ENCODE peak calls at places on chromosomes 1 and 21, in five cellular contexts. One of them, this sample, is unnamed.

GRCh38 chr1:18602533-18603211 is 28.0 kb upstream of the PAX7 start:
- DNase-seq in neuronal stem cell: no peak
- DNase-seq in SJCRH30: no peak
- DNase-seq in IMR-90: no peak
- DNase-seq in Panc1: no peak
- DNase-seq in this sample: no peak

GRCh38 chr1:160005070-160005469 is 26.7 kb downstream of the PIGM start:
- DNase-seq in neuronal stem cell: no peak
- DNase-seq in SJCRH30: no peak
- DNase-seq in IMR-90: no peak
- DNase-seq in Panc1: no peak
- DNase-seq in this sample: no peak

GRCh38 chr1:5811419-5811818 is 180.8 kb downstream of the NPHP4 start:
- DNase-seq in neuronal stem cell: no peak
- DNase-seq in SJCRH30: peak
- DNase-seq in IMR-90: no peak
- DNase-seq in Panc1: no peak
- DNase-seq in this sample: no peak

GRCh38 chr1:153683853-153684252 is 5.4 kb downstream of the NPR1 start:
- DNase-seq in neuronal stem cell: no peak
- DNase-seq in SJCRH30: no peak
- DNase-seq in IMR-90: peak
- DNase-seq in Panc1: no peak
- DNase-seq in this sample: no peak

GRCh38 chr1:75811211-75811981 is 14.7 kb downstream of the MSH4 start:
- DNase-seq in neuronal stem cell: no peak
- DNase-seq in SJCRH30: no peak
- DNase-seq in IMR-90: peak
- DNase-seq in Panc1: no peak
- DNase-seq in this sample: no peak

GRCh38 chr1:207336559-207337467 is 15.3 kb downstream of the CD55 start:
- DNase-seq in neuronal stem cell: no peak
- DNase-seq in SJCRH30: peak
- DNase-seq in IMR-90: peak
- DNase-seq in Panc1: no peak
- DNase-seq in this sample: peak

GRCh38 chr1:204756349-204756748 is 70.8 kb upstream of the LRRN2 start:
- DNase-seq in neuronal stem cell: no peak
- DNase-seq in SJCRH30: no peak
- DNase-seq in IMR-90: no peak
- DNase-seq in Panc1: no peak
- DNase-seq in this sample: no peak

GRCh38 chr1:54002544-54003248 is 15.3 kb downstream of the LDLRAD1 start:
- DNase-seq in neuronal stem cell: no peak
- DNase-seq in SJCRH30: no peak
- DNase-seq in IMR-90: no peak
- DNase-seq in Panc1: no peak
- DNase-seq in this sample: no peak

GRCh38 chr1:223704921-223705878 is 7.1 kb upstream of the CAPN2 start:
- DNase-seq in neuronal stem cell: no peak
- DNase-seq in SJCRH30: peak
- DNase-seq in IMR-90: peak
- DNase-seq in Panc1: no peak
- DNase-seq in this sample: peak

GRCh38 chr1:212699104-212699838 is 369 bp downstream of the BATF3 start:
- DNase-seq in neuronal stem cell: no peak
- DNase-seq in SJCRH30: peak
- DNase-seq in IMR-90: peak
- DNase-seq in Panc1: no peak
- DNase-seq in this sample: peak

GRCh38 chr1:155555915-155556314 is 6.7 kb downstream of the ASH1L start:
- DNase-seq in neuronal stem cell: no peak
- DNase-seq in SJCRH30: no peak
- DNase-seq in IMR-90: no peak
- DNase-seq in Panc1: no peak
- DNase-seq in this sample: no peak

GRCh38 chr1:117758444-117759316 is 152.8 kb downstream of the TENT5C start:
- DNase-seq in neuronal stem cell: peak
- DNase-seq in SJCRH30: peak
- DNase-seq in IMR-90: peak
- DNase-seq in Panc1: peak
- DNase-seq in this sample: peak

GRCh38 chr1:163406787-163407186 is 85.0 kb downstream of the NUF2 start:
- DNase-seq in neuronal stem cell: no peak
- DNase-seq in SJCRH30: no peak
- DNase-seq in IMR-90: no peak
- DNase-seq in Panc1: no peak
- DNase-seq in this sample: no peak

GRCh38 chr1:19420606-19421005 is 64.7 kb downstream of the CAPZB start:
- DNase-seq in neuronal stem cell: no peak
- DNase-seq in SJCRH30: no peak
- DNase-seq in IMR-90: no peak
- DNase-seq in Panc1: no peak
- DNase-seq in this sample: no peak

GRCh38 chr1:37498872-37499617 is 15.5 kb downstream of the MEAF6 start:
- DNase-seq in neuronal stem cell: no peak
- DNase-seq in SJCRH30: no peak
- DNase-seq in IMR-90: peak
- DNase-seq in Panc1: no peak
- DNase-seq in this sample: peak

GRCh38 chr1:78223417-78224215 is 177.8 kb downstream of the GIPC2 start:
- DNase-seq in neuronal stem cell: no peak
- DNase-seq in SJCRH30: no peak
- DNase-seq in IMR-90: peak
- DNase-seq in Panc1: no peak
- DNase-seq in this sample: peak

GRCh38 chr1:201399352-201400126 is 415 bp upstream of the LAD1 start:
- DNase-seq in neuronal stem cell: no peak
- DNase-seq in SJCRH30: no peak
- DNase-seq in IMR-90: no peak
- DNase-seq in Panc1: no peak
- DNase-seq in this sample: no peak

GRCh38 chr1:91651671-91652071 is 151.0 kb downstream of the CDC7 start:
- DNase-seq in neuronal stem cell: no peak
- DNase-seq in SJCRH30: peak
- DNase-seq in IMR-90: peak
- DNase-seq in Panc1: no peak
- DNase-seq in this sample: peak

GRCh38 chr1:19068639-19069276 is 112.3 kb upstream of the IFFO2 start:
- DNase-seq in neuronal stem cell: no peak
- DNase-seq in SJCRH30: no peak
- DNase-seq in IMR-90: no peak
- DNase-seq in Panc1: no peak
- DNase-seq in this sample: no peak

GRCh38 chr1:20486457-20487235 is 636 bp upstream of the CAMK2N1 start:
- DNase-seq in neuronal stem cell: peak
- DNase-seq in SJCRH30: peak
- DNase-seq in IMR-90: peak
- DNase-seq in Panc1: no peak
- DNase-seq in this sample: peak

GRCh38 chr1:55041613-55042012 is 2.3 kb downstream of the PCSK9 start:
- DNase-seq in neuronal stem cell: no peak
- DNase-seq in SJCRH30: no peak
- DNase-seq in IMR-90: no peak
- DNase-seq in Panc1: no peak
- DNase-seq in this sample: no peak

GRCh38 chr1:23103001-23103879 is 65.4 kb downstream of the LUZP1 start:
- DNase-seq in neuronal stem cell: no peak
- DNase-seq in SJCRH30: no peak
- DNase-seq in IMR-90: peak
- DNase-seq in Panc1: peak
- DNase-seq in this sample: no peak

GRCh38 chr21:42269382-42269781 is 45.8 kb downstream of the TFF3 start:
- DNase-seq in neuronal stem cell: no peak
- DNase-seq in SJCRH30: no peak
- DNase-seq in IMR-90: no peak
- DNase-seq in Panc1: no peak
- DNase-seq in this sample: no peak

GRCh38 chr1:246725191-246725590 is 982 bp downstream of the SCCPDH start:
- DNase-seq in neuronal stem cell: no peak
- DNase-seq in SJCRH30: no peak
- DNase-seq in IMR-90: no peak
- DNase-seq in Panc1: no peak
- DNase-seq in this sample: no peak
- H3K4me3 ChIP-seq in neuronal stem cell: peak
- H3K4me3 ChIP-seq in SJCRH30: peak
- H3K4me3 ChIP-seq in IMR-90: peak
- H3K4me3 ChIP-seq in Panc1: peak
- H3K4me3 ChIP-seq in this sample: peak

GRCh38 chr1:11784256-11784992 is 21.3 kb downstream of the MTHFR start:
- DNase-seq in neuronal stem cell: no peak
- DNase-seq in SJCRH30: no peak
- DNase-seq in IMR-90: no peak
- DNase-seq in Panc1: no peak
- DNase-seq in this sample: no peak

GRCh38 chr1:11783556-11783955 is 21.6 kb downstream of the C1orf167 start:
- DNase-seq in neuronal stem cell: no peak
- DNase-seq in SJCRH30: no peak
- DNase-seq in IMR-90: no peak
- DNase-seq in Panc1: no peak
- DNase-seq in this sample: no peak

GRCh38 chr1:11786168-11786567 is 19.6 kb downstream of the MTHFR start:
- DNase-seq in neuronal stem cell: no peak
- DNase-seq in SJCRH30: no peak
- DNase-seq in IMR-90: no peak
- DNase-seq in Panc1: no peak
- DNase-seq in this sample: no peak

GRCh38 chr1:11787251-11787803 is 18.4 kb downstream of the MTHFR start:
- DNase-seq in neuronal stem cell: no peak
- DNase-seq in SJCRH30: peak
- DNase-seq in IMR-90: peak
- DNase-seq in Panc1: no peak
- DNase-seq in this sample: peak

GRCh38 chr1:11784993-11785769 is 20.6 kb downstream of the MTHFR start:
- DNase-seq in neuronal stem cell: peak
- DNase-seq in SJCRH30: peak
- DNase-seq in IMR-90: peak
- DNase-seq in Panc1: no peak
- DNase-seq in this sample: peak
- H3K4me3 ChIP-seq in neuronal stem cell: peak
- H3K4me3 ChIP-seq in SJCRH30: no peak
- H3K4me3 ChIP-seq in IMR-90: no peak
- H3K4me3 ChIP-seq in Panc1: no peak
- H3K4me3 ChIP-seq in this sample: peak

GRCh38 chr1:43513471-43514173 is 17.1 kb upstream of the PTPRF start:
- DNase-seq in neuronal stem cell: no peak
- DNase-seq in SJCRH30: no peak
- DNase-seq in IMR-90: no peak
- DNase-seq in Panc1: no peak
- DNase-seq in this sample: no peak

GRCh38 chr1:43510621-43511020 is 20.1 kb upstream of the PTPRF start:
- DNase-seq in neuronal stem cell: no peak
- DNase-seq in SJCRH30: no peak
- DNase-seq in IMR-90: no peak
- DNase-seq in Panc1: no peak
- DNase-seq in this sample: no peak

GRCh38 chr1:43512133-43512532 is 18.6 kb upstream of the PTPRF start:
- DNase-seq in neuronal stem cell: no peak
- DNase-seq in SJCRH30: no peak
- DNase-seq in IMR-90: no peak
- DNase-seq in Panc1: no peak
- DNase-seq in this sample: no peak

GRCh38 chr1:43511394-43511793 is 19.3 kb upstream of the PTPRF start:
- DNase-seq in neuronal stem cell: no peak
- DNase-seq in SJCRH30: no peak
- DNase-seq in IMR-90: no peak
- DNase-seq in Panc1: no peak
- DNase-seq in this sample: no peak

DNA sequence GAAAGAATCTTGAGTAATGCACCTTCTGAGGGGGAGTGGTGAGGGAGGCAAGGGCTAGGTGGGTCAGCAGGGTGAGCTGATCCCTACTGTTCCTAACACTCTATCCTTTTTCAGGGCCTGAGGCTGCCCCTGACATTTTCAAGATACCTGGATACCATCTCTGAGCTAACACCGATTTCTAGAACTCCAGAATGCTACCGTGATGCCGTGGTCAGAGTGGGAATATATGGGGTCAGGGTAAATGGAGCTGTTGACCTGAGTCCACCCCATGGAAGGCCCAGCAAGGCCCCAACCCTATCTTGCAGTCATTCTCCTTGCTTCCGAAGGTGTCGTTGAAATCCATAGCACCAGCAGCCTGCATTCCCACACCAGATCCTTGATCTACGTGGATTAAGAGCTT is 18.0 kb upstream of the PTPRF start:
- DNase-seq in neuronal stem cell: no peak
- DNase-seq in SJCRH30: no peak
- DNase-seq in IMR-90: no peak
- DNase-seq in Panc1: no peak
- DNase-seq in this sample: no peak
- H3K4me3 ChIP-seq in neuronal stem cell: no peak
- H3K4me3 ChIP-seq in SJCRH30: no peak
- H3K4me3 ChIP-seq in IMR-90: no peak
- H3K4me3 ChIP-seq in Panc1: no peak
- H3K4me3 ChIP-seq in this sample: no peak

DNA sequence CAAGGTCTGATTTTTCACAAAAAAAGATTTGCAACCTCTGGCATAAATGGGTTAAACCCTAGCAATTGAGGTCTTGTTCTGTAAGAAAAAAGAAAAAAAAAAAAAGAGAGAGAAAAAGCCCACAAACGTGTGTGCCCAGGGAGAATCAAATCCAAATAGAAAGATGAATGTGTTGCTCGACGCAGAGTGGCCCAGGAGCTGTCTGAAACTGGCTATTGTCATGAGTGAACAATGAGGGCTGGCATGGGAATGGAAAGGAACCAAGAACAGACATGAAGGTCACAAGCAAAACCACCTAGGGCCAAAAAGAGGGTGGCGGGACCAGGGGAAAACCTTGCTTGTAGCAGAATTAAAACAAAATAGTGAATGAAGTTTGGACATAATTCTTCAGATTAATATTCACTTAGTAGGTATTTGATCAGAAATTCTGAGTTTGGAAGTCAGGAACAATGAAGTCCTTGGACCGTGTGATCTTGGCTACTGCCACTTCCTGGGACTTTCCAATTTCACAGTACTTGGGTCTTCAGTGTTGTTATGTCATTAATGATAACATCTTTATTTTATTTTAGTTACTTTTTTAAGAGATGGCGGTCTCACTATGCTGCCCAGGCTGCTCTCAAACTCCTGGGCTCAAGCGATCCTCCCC is 3.1 kb downstream of the ENO1 start:
- DNase-seq in neuronal stem cell: no peak
- DNase-seq in SJCRH30: no peak
- DNase-seq in IMR-90: no peak
- DNase-seq in Panc1: no peak
- DNase-seq in this sample: no peak
- H3K4me3 ChIP-seq in neuronal stem cell: no peak
- H3K4me3 ChIP-seq in SJCRH30: no peak
- H3K4me3 ChIP-seq in IMR-90: no peak
- H3K4me3 ChIP-seq in Panc1: peak
- H3K4me3 ChIP-seq in this sample: peak